ENCODE peak calls at places on chromosome 17, in five cellular contexts. Q is AG20443, E is Kasumi-1, B is left ventricle myocardium superior, M is prostate gland. H is an unnamed sample.

GRCh38 chr17:55601874-55602364 is 90.7 kb upstream of the SMIM36 start:
- DNase-seq in Q (peak), E (peak), B (no peak), M (no peak), H (no peak)

GRCh38 chr17:73976676-73977521 is 226.6 kb upstream of the RPL38 start:
- DNase-seq in Q (peak), E (no peak), B (no peak), M (no peak), H (no peak)

GRCh38 chr17:7336240-7337175 is at the start of gene ACAP1:
- DNase-seq in Q (no peak), E (peak), B (peak), M (no peak), H (no peak)

GRCh38 chr17:58289869-58290268 is 9.1 kb upstream of the MPO start:
- DNase-seq in Q (no peak), E (no peak), B (no peak), M (no peak), H (no peak)

GRCh38 chr17:47276868-47277267 is 23.2 kb downstream of the ITGB3 start:
- DNase-seq in Q (peak), E (no peak), B (peak), M (no peak), H (peak)

GRCh38 chr17:44043326-44043725 is 23.1 kb downstream of the LSM12 start:
- DNase-seq in Q (peak), E (no peak), B (no peak), M (no peak), H (no peak)

GRCh38 chr17:13024526-13025263 is 6.9 kb upstream of the ELAC2 start:
- DNase-seq in Q (peak), E (peak), B (peak), M (peak), H (peak)

GRCh38 chr17:18028684-18029540 is 10.1 kb downstream of the ATPAF2 start:
- DNase-seq in Q (no peak), E (no peak), B (peak), M (no peak), H (no peak)

GRCh38 chr17:81406117-81406953 is 11.1 kb downstream of the BAHCC1 start:
- DNase-seq in Q (no peak), E (no peak), B (no peak), M (no peak), H (no peak)

GRCh38 chr17:48181653-48182052 is 74.1 kb downstream of the SNX11 start:
- DNase-seq in Q (no peak), E (no peak), B (no peak), M (no peak), H (no peak)

GRCh38 chr17:75154195-75155106 is at the start of gene JPT1:
- DNase-seq in Q (peak), E (peak), B (peak), M (peak), H (peak)

GRCh38 chr17:57924677-57925076 is 30.5 kb downstream of the CUEDC1 start:
- DNase-seq in Q (no peak), E (no peak), B (peak), M (no peak), H (peak)

GRCh38 chr17:83181991-83182619 is 102.7 kb downstream of the METRNL start:
- DNase-seq in Q (no peak), E (no peak), B (no peak), M (no peak), H (peak)

GRCh38 chr17:1267471-1267947 is 2.7 kb upstream of the BHLHA9 start:
- DNase-seq in Q (no peak), E (no peak), B (peak), M (no peak), H (peak)

GRCh38 chr17:1045456-1045855 is 48.5 kb downstream of the TIMM22 start:
- DNase-seq in Q (no peak), E (no peak), B (peak), M (no peak), H (no peak)

GRCh38 chr17:1720856-1721386 is 3.6 kb upstream of the WDR81 start:
- DNase-seq in Q (no peak), E (no peak), B (peak), M (peak), H (peak)

GRCh38 chr17:78374631-78375274 is 3.7 kb upstream of the PGS1 start:
- DNase-seq in Q (peak), E (no peak), B (no peak), M (no peak), H (peak)

GRCh38 chr17:77829871-77830799 is 128.4 kb upstream of the TNRC6C start:
- DNase-seq in Q (peak), E (peak), B (peak), M (no peak), H (peak)

GRCh38 chr17:418421-418751 is 65.8 kb upstream of the RPH3AL start:
- DNase-seq in Q (no peak), E (peak), B (no peak), M (no peak), H (no peak)

GRCh38 chr17:15409721-15410247 is 57.6 kb downstream of the CDRT4 start:
- DNase-seq in Q (peak), E (no peak), B (peak), M (no peak), H (peak)

GRCh38 chr17:57985675-57985974 is 2.4 kb downstream of the VEZF1 start:
- DNase-seq in Q (peak), E (no peak), B (no peak), M (no peak), H (no peak)

GRCh38 chr17:39150795-39151679 is at the start of gene PLXDC1:
- DNase-seq in Q (peak), E (no peak), B (peak), M (no peak), H (no peak)

GRCh38 chr17:11503292-11503691 is 95.0 kb upstream of the DNAH9 start:
- DNase-seq in Q (no peak), E (no peak), B (no peak), M (no peak), H (no peak)

GRCh38 chr17:82592751-82593589 is 55.3 kb downstream of the WDR45B start:
- DNase-seq in Q (peak), E (peak), B (peak), M (peak), H (peak)

GRCh38 chr17:8651013-8651412 is 20.5 kb upstream of the MYH10 start:
- DNase-seq in Q (no peak), E (no peak), B (no peak), M (no peak), H (no peak)

GRCh38 chr17:61337247-61337812 is 62.3 kb upstream of the TBX2 start:
- DNase-seq in Q (no peak), E (no peak), B (no peak), M (no peak), H (no peak)

GRCh38 chr17:34614698-34615097 is 35.3 kb downstream of the TMEM132E start:
- DNase-seq in Q (no peak), E (no peak), B (no peak), M (no peak), H (no peak)

GRCh38 chr17:83191388-83192160 is 112.2 kb downstream of the METRNL start:
- DNase-seq in Q (no peak), E (no peak), B (peak), M (peak), H (peak)

GRCh38 chr17:45958307-45958706 is 40.7 kb upstream of the STH start:
- DNase-seq in Q (no peak), E (no peak), B (no peak), M (no peak), H (no peak)

GRCh38 chr17:67157732-67158639 is 87.0 kb downstream of the HELZ start:
- DNase-seq in Q (peak), E (peak), B (no peak), M (no peak), H (no peak)

GRCh38 chr17:13355054-13355453 is 246.7 kb downstream of the HS3ST3A1 start:
- DNase-seq in Q (no peak), E (no peak), B (no peak), M (no peak), H (no peak)

GRCh38 chr17:30600830-30601494 is 123.8 kb downstream of the GOSR1 start:
- DNase-seq in Q (peak), E (peak), B (no peak), M (no peak), H (peak)

GRCh38 chr17:6748617-6749016 is 7.2 kb upstream of the XAF1 start:
- DNase-seq in Q (no peak), E (no peak), B (no peak), M (no peak), H (no peak)

GRCh38 chr17:760371-760770 is 8.3 kb upstream of the GEMIN4 start:
- DNase-seq in Q (no peak), E (no peak), B (peak), M (no peak), H (no peak)

GRCh38 chr17:61369751-61370150 is 29.9 kb upstream of the TBX2 start:
- DNase-seq in Q (no peak), E (no peak), B (no peak), M (no peak), H (no peak)

GRCh38 chr17:75455896-75456416 is 479 bp upstream of the TMEM94 start:
- DNase-seq in Q (peak), E (no peak), B (peak), M (no peak), H (no peak)

GRCh38 chr17:47203984-47204721 is 5.0 kb upstream of the MYL4 start:
- DNase-seq in Q (peak), E (peak), B (no peak), M (no peak), H (no peak)

GRCh38 chr17:78898075-78898836 is 4.7 kb downstream of the CEP295NL start:
- DNase-seq in Q (no peak), E (no peak), B (no peak), M (no peak), H (no peak)

GRCh38 chr17:40104570-40105471 is 4.4 kb upstream of the NR1D1 start:
- DNase-seq in Q (no peak), E (no peak), B (no peak), M (peak), H (no peak)

H was measured in body of pancreas.